ENCODE peak calls at places on chromosomes 13 and 19, in five cellular contexts. Q is A549, P is H1, R is K562, T is HepG2. V is an unnamed sample.

GRCh38 chr13:99630269-99630898 is 129.1 kb downstream of the TM9SF2 start:
- DNase-seq in Q (no peak), R (no peak), T (no peak), P (no peak), V (no peak)

GRCh38 chr19:31290926-31291590 is 58.2 kb downstream of the TSHZ3 start:
- DNase-seq in P (no peak), T (no peak), R (no peak), Q (no peak), V (peak)

GRCh38 chr19:15501596-15501995 is 6.7 kb upstream of the CYP4F22 start:
- DNase-seq in P (no peak), Q (no peak), R (no peak), T (no peak), V (no peak)

GRCh38 chr13:73715114-73715909 is 418.9 kb downstream of the KLF12 start:
- DNase-seq in P (no peak), Q (no peak), T (no peak), R (no peak), V (no peak)

GRCh38 chr13:114008964-114009589 is 35.2 kb upstream of the C13orf46 start:
- DNase-seq in Q (no peak), T (no peak), P (no peak), R (no peak), V (no peak)

GRCh38 chr13:111372651-111373425 is 52.4 kb downstream of the TEX29 start:
- DNase-seq in T (no peak), R (no peak), P (no peak), Q (no peak), V (no peak)

GRCh38 chr19:16330368-16330801 is 5.8 kb downstream of the KLF2 start:
- DNase-seq in P (no peak), R (peak), T (peak), Q (peak), V (peak)

GRCh38 chr19:13094771-13095392 is 7.8 kb downstream of the LYL1 start:
- DNase-seq in P (no peak), Q (no peak), R (peak), T (no peak), V (no peak)

GRCh38 chr19:33797821-33798633 is 1.4 kb downstream of the KCTD15 start:
- DNase-seq in T (no peak), Q (peak), P (no peak), R (peak), V (peak)

GRCh38 chr13:110382229-110382628 is 75.1 kb downstream of the COL4A2 start:
- DNase-seq in Q (no peak), P (no peak), R (no peak), T (no peak), V (peak)

GRCh38 chr19:41565384-41565730 is 10.6 kb upstream of the CEACAM21 start:
- DNase-seq in Q (no peak), T (no peak), P (no peak), R (no peak), V (no peak)

GRCh38 chr19:41564515-41565383 is 11.2 kb upstream of the CEACAM21 start:
- DNase-seq in Q (no peak), R (no peak), P (no peak), T (no peak), V (no peak)

GRCh38 chr19:41569481-41570150 is 6.3 kb upstream of the CEACAM21 start:
- DNase-seq in P (no peak), Q (no peak), R (no peak), T (no peak), V (no peak)

DNA sequence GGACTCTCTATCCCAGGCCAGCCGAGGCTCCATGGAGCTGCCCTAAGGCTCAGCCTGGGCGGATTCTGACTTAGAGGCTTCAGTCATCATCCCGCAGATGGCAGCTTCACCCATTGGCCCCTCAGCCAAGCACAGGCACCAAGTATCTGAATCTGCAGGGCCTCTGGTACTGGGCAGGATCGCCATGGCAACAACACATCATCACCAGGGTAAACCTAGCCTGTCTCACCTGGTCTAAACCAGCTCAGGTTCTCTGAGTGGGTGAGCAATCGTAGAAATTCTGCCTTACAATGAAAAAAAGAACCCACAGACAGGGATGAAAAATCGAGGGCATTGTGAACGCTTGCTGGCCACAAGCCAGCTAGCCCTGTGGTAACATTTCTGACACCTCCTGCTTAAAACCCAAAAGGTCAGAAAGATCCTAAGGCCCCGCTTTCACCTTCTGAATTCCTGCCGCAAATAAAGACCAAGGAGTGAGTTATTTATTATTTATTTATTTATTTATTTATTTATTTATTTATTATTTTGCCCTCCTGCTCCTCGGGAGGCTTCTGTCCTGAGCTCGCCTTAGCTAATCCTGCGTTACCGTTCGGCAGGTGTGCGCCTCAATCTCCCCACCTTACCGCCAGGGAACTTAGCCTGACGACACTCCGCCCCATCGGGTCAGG is 12.0 kb upstream of the CEACAM21 start:
- DNase-seq in Q (no peak), T (no peak), R (no peak), P (no peak), V (no peak)
- TF ChIP-seq MAFK in Q (no peak), T (no peak), R (no peak), P (no peak), V (no peak)

GRCh38 chr19:57537953-57538547 is 10.9 kb downstream of the ZNF549 start:
- DNase-seq in P (no peak), Q (no peak), R (no peak), T (no peak), V (no peak)
- TF ChIP-seq MAFK in P (no peak), Q (no peak), R (no peak), T (no peak), V (no peak)

DNA sequence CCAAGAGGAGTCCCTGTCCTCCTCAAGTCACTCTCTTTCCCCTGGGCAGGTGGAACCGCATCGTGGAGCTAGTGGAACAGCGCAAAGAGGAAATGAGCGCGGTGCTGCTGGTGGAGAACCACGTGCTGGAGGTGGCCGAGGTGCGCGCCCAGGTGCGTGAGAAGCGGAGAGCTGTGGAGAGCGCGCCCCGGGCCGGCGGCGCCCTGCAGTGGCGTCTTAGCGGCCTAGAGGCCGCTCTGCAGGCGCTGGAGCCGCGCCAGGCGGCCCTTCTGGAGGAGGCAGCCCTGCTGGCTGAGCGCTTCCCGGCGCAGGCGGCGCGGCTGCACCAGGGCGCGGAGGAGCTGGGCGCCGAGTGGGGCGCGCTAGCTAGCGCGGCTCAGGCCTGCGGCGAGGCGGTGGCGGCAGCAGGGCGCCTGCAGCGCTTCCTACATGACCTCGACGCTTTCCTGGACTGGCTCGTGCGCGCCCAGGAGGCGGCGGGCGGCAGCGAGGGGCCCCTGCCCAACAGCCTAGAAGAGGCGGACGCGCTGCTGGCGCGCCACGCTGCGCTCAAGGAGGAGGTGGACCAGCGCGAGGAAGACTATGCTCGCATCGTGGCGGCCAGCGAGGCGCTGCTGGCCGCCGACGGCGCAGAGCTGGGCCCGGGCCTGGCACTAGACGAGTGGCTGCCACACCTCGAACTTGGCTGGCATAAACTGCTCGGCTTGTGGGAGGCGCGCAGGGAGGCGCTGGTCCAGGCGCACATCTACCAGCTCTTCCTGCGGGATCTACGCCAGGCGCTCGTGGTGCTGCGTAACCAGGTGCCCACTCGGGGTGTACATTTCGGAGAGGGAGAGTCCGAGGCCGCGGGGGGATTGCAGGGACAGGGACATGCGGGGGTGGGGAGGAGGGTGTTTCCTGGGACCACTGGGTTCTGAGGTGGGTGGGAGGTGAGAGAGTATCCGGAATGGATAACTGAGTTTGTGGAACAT is 52.8 kb downstream of the SPTBN4 start:
- DNase-seq in P (no peak), Q (peak), R (no peak), T (no peak), V (peak)
- TF ChIP-seq MAFK in P (no peak), Q (no peak), R (no peak), T (no peak), V (no peak)

DNA sequence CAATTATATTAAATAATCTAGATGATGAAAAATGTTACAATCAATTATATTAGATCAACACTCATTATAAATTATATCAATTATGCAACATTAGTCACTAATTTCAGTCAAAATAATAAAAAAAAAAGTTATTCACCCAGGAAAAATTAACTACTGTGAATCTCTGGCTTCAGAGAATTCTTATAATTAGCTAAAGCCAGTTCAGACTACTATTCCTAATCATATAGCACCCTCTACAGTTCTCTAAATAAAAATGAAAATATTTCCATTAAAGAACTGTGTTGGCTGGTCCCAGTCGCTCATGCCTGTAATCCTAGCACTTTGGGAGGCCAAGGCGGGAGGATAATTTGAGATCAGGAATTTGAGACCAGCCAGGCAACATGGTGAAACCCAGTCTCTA is 33.0 kb downstream of the XPO4 start:
- DNase-seq in T (no peak), P (no peak), Q (no peak), R (no peak), V (peak)
- TF ChIP-seq MAFK in T (no peak), P (no peak), Q (no peak), R (no peak), V (no peak)

GRCh38 chr13:44566601-44567000 is 9.5 kb downstream of the TSC22D1 start:
- DNase-seq in T (no peak), Q (no peak), P (no peak), R (no peak), V (no peak)

GRCh38 chr13:44561352-44561751 is 14.8 kb downstream of the TSC22D1 start:
- DNase-seq in T (no peak), Q (no peak), R (no peak), P (no peak), V (no peak)

DNA sequence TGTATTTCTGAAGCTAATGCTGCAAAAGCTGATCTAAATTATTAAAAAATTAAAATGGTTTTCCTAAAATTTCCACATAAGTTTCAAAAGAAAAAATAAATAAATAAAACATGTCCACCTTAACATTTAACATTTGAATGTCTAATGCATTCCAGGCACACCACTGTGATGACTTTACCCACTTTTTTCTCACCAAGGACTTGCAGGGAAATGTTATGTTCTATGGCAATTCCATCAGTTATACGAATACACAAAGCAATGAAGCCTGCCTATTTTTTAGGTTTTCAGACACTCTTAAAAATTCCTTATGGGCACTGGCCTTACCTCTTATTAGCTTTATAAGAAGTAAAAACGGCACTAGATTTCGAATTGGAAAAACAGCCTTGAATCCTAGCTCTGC is 10.2 kb downstream of the TSC22D1 start:
- DNase-seq in Q (no peak), T (no peak), R (no peak), P (no peak), V (peak)
- TF ChIP-seq MAFK in Q (no peak), T (no peak), R (no peak), P (no peak), V (no peak)

GRCh38 chr19:51541458-51542357 is 10.2 kb upstream of the SIGLEC6 start:
- DNase-seq in P (no peak), R (peak), T (no peak), Q (no peak), V (no peak)
- TF ChIP-seq MAFK in P (no peak), R (no peak), T (no peak), Q (no peak), V (no peak)

GRCh38 chr19:19871932-19872331 is 6.2 kb downstream of the ZNF253 start:
- DNase-seq in Q (no peak), R (no peak), P (no peak), T (no peak), V (no peak)

DNA sequence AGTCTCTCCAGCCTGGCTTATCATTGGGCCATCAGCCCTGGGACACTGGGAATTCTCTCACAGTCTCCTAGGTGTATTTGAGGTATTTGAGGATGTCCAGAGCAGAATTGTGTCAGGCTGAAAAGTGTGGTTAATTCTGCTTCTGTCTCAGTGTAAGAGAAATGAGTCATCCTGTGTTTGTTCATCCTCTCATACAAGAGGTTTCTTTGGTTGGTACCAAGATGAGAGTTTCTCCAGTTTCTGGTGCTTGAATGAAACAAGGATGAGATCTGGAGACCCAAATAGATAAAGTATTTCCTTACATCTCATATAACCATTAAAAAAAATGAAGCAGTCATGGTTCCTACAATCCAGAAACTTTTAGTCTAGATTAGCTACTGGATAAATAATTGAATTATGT is 7.7 kb downstream of the ZNF253 start:
- DNase-seq in R (no peak), P (no peak), Q (no peak), T (no peak), V (no peak)
- TF ChIP-seq MAFK in R (no peak), P (no peak), Q (no peak), T (no peak), V (no peak)

DNA sequence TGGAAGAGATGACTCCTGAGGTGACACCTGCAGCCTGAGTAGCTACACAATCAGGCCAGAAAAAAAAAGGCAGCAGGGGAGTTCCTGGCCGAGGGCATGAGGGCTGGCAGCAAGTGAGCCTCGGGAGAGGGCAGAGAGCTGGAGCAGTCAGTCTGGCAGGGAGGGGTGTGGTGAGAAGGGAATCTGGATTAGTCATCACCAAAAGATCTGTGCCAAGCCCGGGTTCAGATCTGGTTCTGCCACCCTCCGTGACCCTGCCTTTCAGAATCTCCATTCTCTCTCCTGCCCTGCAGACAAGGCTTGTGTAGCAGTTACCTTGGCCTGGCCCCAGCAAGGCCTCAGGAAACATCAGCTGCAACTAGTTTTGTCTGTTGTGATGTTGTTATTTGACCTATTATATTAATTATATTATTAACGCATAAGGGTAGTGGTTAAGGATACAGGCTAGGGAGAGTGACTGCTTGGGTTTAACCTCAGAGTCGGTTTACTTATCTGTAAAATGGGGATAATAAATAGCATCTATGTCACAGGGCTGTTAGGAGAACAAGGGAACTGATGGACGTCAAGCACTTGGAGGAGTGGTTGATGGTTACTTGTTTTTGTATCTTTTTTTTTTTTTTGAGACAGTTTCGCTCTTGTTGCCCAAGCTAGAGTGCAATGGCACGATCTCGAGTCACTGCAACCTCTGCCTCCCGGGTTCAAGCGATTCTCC is 2.7 kb upstream of the CAPNS1 start:
- DNase-seq in Q (peak), T (no peak), R (no peak), P (no peak), V (peak)
- TF ChIP-seq MAFK in Q (no peak), T (no peak), R (no peak), P (no peak), V (no peak)

DNA sequence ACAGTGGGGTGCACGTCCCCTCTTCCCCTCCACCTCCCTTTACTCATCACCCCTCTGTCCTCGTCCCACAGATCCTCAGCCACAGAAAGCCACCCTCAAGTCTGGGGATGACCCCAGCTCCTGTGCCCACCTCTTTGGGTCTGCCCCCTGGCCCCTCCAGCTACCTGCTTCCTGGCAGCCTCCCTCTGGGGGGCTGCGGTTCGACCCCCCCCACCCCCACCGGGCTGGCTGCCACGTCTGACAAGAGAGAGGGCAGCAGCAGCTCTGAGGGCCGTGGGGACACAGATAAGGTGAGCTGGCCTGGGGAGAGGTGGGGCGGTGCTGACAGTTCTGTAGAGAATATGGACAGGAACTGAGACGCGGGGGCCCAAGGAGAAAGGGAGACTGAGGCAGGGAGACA is 11.1 kb downstream of the IRF3 start:
- DNase-seq in Q (no peak), P (no peak), T (no peak), R (no peak), V (no peak)
- TF ChIP-seq MAFK in Q (no peak), P (no peak), T (no peak), R (no peak), V (no peak)

GRCh38 chr13:43985437-43986051 is 105.8 kb downstream of the LACC1 start:
- DNase-seq in P (no peak), T (no peak), R (no peak), Q (no peak), V (no peak)

GRCh38 chr13:43984292-43984691 is 104.6 kb downstream of the LACC1 start:
- DNase-seq in P (no peak), R (no peak), Q (no peak), T (no peak), V (no peak)

GRCh38 chr13:43988302-43988701 is 108.6 kb downstream of the LACC1 start:
- DNase-seq in Q (no peak), T (no peak), R (no peak), P (no peak), V (no peak)

GRCh38 chr13:43983373-43983772 is 103.7 kb downstream of the LACC1 start:
- DNase-seq in P (no peak), R (no peak), Q (no peak), T (no peak), V (peak)

DNA sequence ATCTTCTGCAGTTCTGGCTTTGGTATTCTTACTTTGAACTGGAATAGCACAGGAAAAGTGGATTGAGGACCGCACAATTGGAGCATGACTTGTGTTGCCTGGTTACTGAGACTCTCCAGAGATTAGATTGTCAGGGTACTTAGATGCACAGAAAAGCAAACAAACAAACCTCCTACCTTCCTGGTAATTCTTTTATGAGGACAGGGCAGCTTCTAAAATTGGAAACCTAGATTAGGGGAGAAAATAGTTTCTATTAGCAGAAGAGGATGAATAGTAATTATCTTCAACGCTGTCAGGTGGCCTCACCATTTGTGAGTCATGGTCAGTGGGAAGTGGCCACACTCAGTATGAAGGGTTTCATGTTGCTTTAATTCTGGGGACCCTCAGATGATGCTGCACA is 106.7 kb downstream of the LACC1 start:
- DNase-seq in P (no peak), R (no peak), T (no peak), Q (no peak), V (no peak)
- TF ChIP-seq MAFK in P (no peak), R (no peak), T (no peak), Q (no peak), V (no peak)